ENCODE peak calls at places on chromosomes 2 and 18, in six cellular contexts. U is H4, X is AG08395, W is NCI-H1436, Y is DND-41, Q is AG09309. B is an unnamed sample.
A peak's percentile ranks its signal among the peaks of the same experiment; 100 is the strongest.

GRCh38 chr2:240512666-240513535 is 44.9 kb downstream of the ANKMY1 start:
- DNase-seq in U (no peak), X (no peak), W (no peak), Y (no peak), Q (no peak), B (no peak)

GRCh38 chr2:190910341-190911136 is 29.9 kb downstream of the GLS start:
- DNase-seq in U (peak; percentile 22), X (peak; percentile 24), W (no peak), Y (no peak), Q (no peak), B (no peak)

GRCh38 chr2:67667054-67667908 is 270.1 kb downstream of the ETAA1 start:
- DNase-seq in U (no peak), X (no peak), W (no peak), Y (no peak), Q (peak; percentile 7), B (no peak)

GRCh38 chr2:177315303-177315887 is 50.9 kb upstream of the NFE2L2 start:
- DNase-seq in U (no peak), X (no peak), W (no peak), Y (no peak), Q (no peak), B (no peak)

GRCh38 chr2:24394998-24395397 is 34.7 kb upstream of the ITSN2 start:
- DNase-seq in U (no peak), X (no peak), W (no peak), Y (no peak), Q (no peak), B (no peak)

GRCh38 chr2:204050681-204051080 is 114.1 kb downstream of the ICOS start:
- DNase-seq in U (no peak), X (no peak), W (no peak), Y (no peak), Q (no peak), B (no peak)

GRCh38 chr2:233814436-233814835 is 36.3 kb downstream of the MROH2A start:
- DNase-seq in U (no peak), X (no peak), W (no peak), Y (no peak), Q (no peak), B (no peak)

GRCh38 chr2:236217926-236218325 is 46.3 kb downstream of the ASB18 start:
- DNase-seq in U (no peak), X (no peak), W (no peak), Y (no peak), Q (no peak), B (no peak)

GRCh38 chr18:57915848-57916596 is 112.9 kb upstream of the ATP8B1 start:
- DNase-seq in U (peak; percentile 41), X (no peak), W (no peak), Y (no peak), Q (no peak), B (no peak)

GRCh38 chr2:3662239-3662638 is 4.2 kb downstream of the ALLC start:
- DNase-seq in U (no peak), X (no peak), W (no peak), Y (no peak), Q (no peak), B (no peak)

GRCh38 chr2:29222381-29223179 is 107.4 kb downstream of the CLIP4 start:
- DNase-seq in U (no peak), X (no peak), W (no peak), Y (no peak), Q (no peak), B (no peak)

GRCh38 chr2:240640939-240641338 is 15.7 kb downstream of the GPR35 start:
- DNase-seq in U (no peak), X (peak; percentile 74), W (no peak), Y (no peak), Q (no peak), B (no peak)

GRCh38 chr2:18824317-18824716 is 234.9 kb upstream of the NT5C1B start:
- DNase-seq in U (no peak), X (no peak), W (no peak), Y (no peak), Q (no peak), B (no peak)